ENCODE peak calls at places on chromosomes 12 and 14, in eight cellular contexts. One of them, this sample, is unnamed.

GRCh38 chr12:110501378-110501721 is 561 bp downstream of the VPS29 start:
- DNase-seq in RWPE2: peak; percentile 37
- DNase-seq in left lung: no peak
- DNase-seq in CD4-positive, alpha-beta memory T cell: no peak
- DNase-seq in heart right ventricle: no peak
- DNase-seq in CD8-positive, alpha-beta T cell: no peak
- DNase-seq in heart left ventricle: peak; percentile 21
- DNase-seq in stomach: peak; percentile 34
- DNase-seq in this sample: no peak

GRCh38 chr12:27936196-27936595 is 36.3 kb downstream of the PTHLH start:
- DNase-seq in left lung: no peak
- DNase-seq in stomach: no peak
- DNase-seq in heart left ventricle: no peak
- DNase-seq in CD8-positive, alpha-beta T cell: no peak
- DNase-seq in heart right ventricle: no peak
- DNase-seq in RWPE2: no peak
- DNase-seq in CD4-positive, alpha-beta memory T cell: no peak
- DNase-seq in this sample: no peak

GRCh38 chr12:90936230-90937005 is 18.6 kb downstream of the CCER1 start:
- DNase-seq in left lung: no peak
- DNase-seq in stomach: no peak
- DNase-seq in CD4-positive, alpha-beta memory T cell: no peak
- DNase-seq in RWPE2: no peak
- DNase-seq in CD8-positive, alpha-beta T cell: no peak
- DNase-seq in heart left ventricle: no peak
- DNase-seq in heart right ventricle: no peak
- DNase-seq in this sample: no peak

GRCh38 chr12:51941011-51941561 is 10.4 kb upstream of the ACVR1B start:
- DNase-seq in left lung: no peak
- DNase-seq in RWPE2: no peak
- DNase-seq in stomach: peak; percentile 7
- DNase-seq in CD4-positive, alpha-beta memory T cell: no peak
- DNase-seq in heart left ventricle: no peak
- DNase-seq in heart right ventricle: peak; percentile 30
- DNase-seq in CD8-positive, alpha-beta T cell: no peak
- DNase-seq in this sample: no peak

GRCh38 chr14:64684091-64684490 is 20.1 kb upstream of the PLEKHG3 start:
- DNase-seq in CD8-positive, alpha-beta T cell: no peak
- DNase-seq in RWPE2: no peak
- DNase-seq in CD4-positive, alpha-beta memory T cell: no peak
- DNase-seq in heart right ventricle: peak; percentile 69
- DNase-seq in heart left ventricle: peak; percentile 66
- DNase-seq in left lung: no peak
- DNase-seq in stomach: no peak
- DNase-seq in this sample: peak; percentile 78

GRCh38 chr14:80304125-80304766 is 92.9 kb upstream of the DIO2 start:
- DNase-seq in stomach: no peak
- DNase-seq in RWPE2: no peak
- DNase-seq in left lung: no peak
- DNase-seq in heart right ventricle: no peak
- DNase-seq in heart left ventricle: no peak
- DNase-seq in CD4-positive, alpha-beta memory T cell: no peak
- DNase-seq in CD8-positive, alpha-beta T cell: no peak
- DNase-seq in this sample: no peak

GRCh38 chr12:79415754-79416435 is 274.9 kb downstream of the PAWR start:
- DNase-seq in left lung: no peak
- DNase-seq in CD4-positive, alpha-beta memory T cell: no peak
- DNase-seq in stomach: peak; percentile 34
- DNase-seq in RWPE2: no peak
- DNase-seq in heart right ventricle: no peak
- DNase-seq in CD8-positive, alpha-beta T cell: no peak
- DNase-seq in heart left ventricle: no peak
- DNase-seq in this sample: no peak

GRCh38 chr14:34180428-34180827 is 229.6 kb upstream of the EGLN3 start:
- DNase-seq in heart right ventricle: no peak
- DNase-seq in left lung: no peak
- DNase-seq in CD4-positive, alpha-beta memory T cell: no peak
- DNase-seq in RWPE2: no peak
- DNase-seq in CD8-positive, alpha-beta T cell: no peak
- DNase-seq in heart left ventricle: no peak
- DNase-seq in stomach: no peak
- DNase-seq in this sample: no peak

GRCh38 chr12:89383235-89384049 is 31.1 kb upstream of the DUSP6 start:
- DNase-seq in left lung: no peak
- DNase-seq in RWPE2: no peak
- DNase-seq in heart left ventricle: no peak
- DNase-seq in CD8-positive, alpha-beta T cell: no peak
- DNase-seq in stomach: no peak
- DNase-seq in heart right ventricle: no peak
- DNase-seq in CD4-positive, alpha-beta memory T cell: no peak
- DNase-seq in this sample: no peak

GRCh38 chr12:65464930-65465329 is 186.4 kb downstream of the MSRB3 start:
- DNase-seq in stomach: no peak
- DNase-seq in left lung: no peak
- DNase-seq in heart left ventricle: no peak
- DNase-seq in heart right ventricle: no peak
- DNase-seq in CD4-positive, alpha-beta memory T cell: no peak
- DNase-seq in CD8-positive, alpha-beta T cell: no peak
- DNase-seq in RWPE2: no peak
- DNase-seq in this sample: no peak

GRCh38 chr12:28340261-28340660 is 150.0 kb downstream of the CCDC91 start:
- DNase-seq in stomach: no peak
- DNase-seq in CD8-positive, alpha-beta T cell: no peak
- DNase-seq in left lung: no peak
- DNase-seq in heart left ventricle: no peak
- DNase-seq in heart right ventricle: no peak
- DNase-seq in RWPE2: no peak
- DNase-seq in CD4-positive, alpha-beta memory T cell: no peak
- DNase-seq in this sample: no peak

GRCh38 chr12:44874981-44875416 is 1.1 kb downstream of the NELL2 start:
- DNase-seq in RWPE2: no peak
- DNase-seq in heart right ventricle: no peak
- DNase-seq in left lung: no peak
- DNase-seq in stomach: no peak
- DNase-seq in CD4-positive, alpha-beta memory T cell: peak; percentile 26
- DNase-seq in heart left ventricle: no peak
- DNase-seq in CD8-positive, alpha-beta T cell: peak; percentile 38
- DNase-seq in this sample: peak; percentile 41

GRCh38 chr12:117118838-117119591 is 19.8 kb upstream of the TESC start:
- DNase-seq in left lung: no peak
- DNase-seq in RWPE2: no peak
- DNase-seq in stomach: no peak
- DNase-seq in heart right ventricle: no peak
- DNase-seq in CD8-positive, alpha-beta T cell: no peak
- DNase-seq in CD4-positive, alpha-beta memory T cell: no peak
- DNase-seq in heart left ventricle: no peak
- DNase-seq in this sample: no peak

GRCh38 chr14:67881225-67881624 is 61.6 kb downstream of the RAD51B start:
- DNase-seq in CD4-positive, alpha-beta memory T cell: no peak
- DNase-seq in heart left ventricle: no peak
- DNase-seq in RWPE2: no peak
- DNase-seq in CD8-positive, alpha-beta T cell: peak; percentile 14
- DNase-seq in heart right ventricle: no peak
- DNase-seq in left lung: no peak
- DNase-seq in stomach: no peak
- DNase-seq in this sample: no peak

GRCh38 chr12:151579-151978 is 62.4 kb downstream of the SLC6A12 start:
- DNase-seq in stomach: no peak
- DNase-seq in CD4-positive, alpha-beta memory T cell: no peak
- DNase-seq in heart right ventricle: no peak
- DNase-seq in left lung: no peak
- DNase-seq in CD8-positive, alpha-beta T cell: no peak
- DNase-seq in RWPE2: no peak
- DNase-seq in heart left ventricle: no peak
- DNase-seq in this sample: no peak

GRCh38 chr14:51139221-51139681 is 44.3 kb upstream of the TRIM9 start:
- DNase-seq in left lung: no peak
- DNase-seq in RWPE2: no peak
- DNase-seq in CD4-positive, alpha-beta memory T cell: no peak
- DNase-seq in stomach: no peak
- DNase-seq in heart right ventricle: no peak
- DNase-seq in heart left ventricle: no peak
- DNase-seq in CD8-positive, alpha-beta T cell: no peak
- DNase-seq in this sample: no peak

GRCh38 chr12:117508468-117508867 is 147.0 kb upstream of the NOS1 start:
- DNase-seq in left lung: no peak
- DNase-seq in CD4-positive, alpha-beta memory T cell: no peak
- DNase-seq in heart right ventricle: no peak
- DNase-seq in RWPE2: no peak
- DNase-seq in heart left ventricle: no peak
- DNase-seq in stomach: no peak
- DNase-seq in CD8-positive, alpha-beta T cell: no peak
- DNase-seq in this sample: no peak

GRCh38 chr12:49806877-49807276 is 21.3 kb downstream of the NCKAP5L start:
- DNase-seq in heart right ventricle: no peak
- DNase-seq in stomach: no peak
- DNase-seq in left lung: no peak
- DNase-seq in CD8-positive, alpha-beta T cell: no peak
- DNase-seq in CD4-positive, alpha-beta memory T cell: no peak
- DNase-seq in RWPE2: no peak
- DNase-seq in heart left ventricle: no peak
- DNase-seq in this sample: no peak

GRCh38 chr12:109052415-109053323 is at the start of gene USP30:
- DNase-seq in heart left ventricle: peak; percentile 86
- DNase-seq in CD8-positive, alpha-beta T cell: peak; percentile 85
- DNase-seq in CD4-positive, alpha-beta memory T cell: peak; percentile 78
- DNase-seq in RWPE2: peak; percentile 73
- DNase-seq in heart right ventricle: peak; percentile 85
- DNase-seq in stomach: peak; percentile 88
- DNase-seq in left lung: peak; percentile 93
- DNase-seq in this sample: peak; percentile 78

GRCh38 chr12:104536841-104537240 is 80.1 kb downstream of the CHST11 start:
- DNase-seq in left lung: no peak
- DNase-seq in CD4-positive, alpha-beta memory T cell: no peak
- DNase-seq in CD8-positive, alpha-beta T cell: no peak
- DNase-seq in heart left ventricle: no peak
- DNase-seq in stomach: no peak
- DNase-seq in heart right ventricle: no peak
- DNase-seq in RWPE2: no peak
- DNase-seq in this sample: no peak

GRCh38 chr12:104534857-104535248 is 78.1 kb downstream of the CHST11 start:
- DNase-seq in stomach: no peak
- DNase-seq in CD8-positive, alpha-beta T cell: no peak
- DNase-seq in CD4-positive, alpha-beta memory T cell: no peak
- DNase-seq in RWPE2: no peak
- DNase-seq in heart left ventricle: no peak
- DNase-seq in heart right ventricle: no peak
- DNase-seq in left lung: no peak
- DNase-seq in this sample: no peak

GRCh38 chr12:104535383-104535782 is 78.6 kb downstream of the CHST11 start:
- DNase-seq in heart left ventricle: no peak
- DNase-seq in CD4-positive, alpha-beta memory T cell: no peak
- DNase-seq in CD8-positive, alpha-beta T cell: no peak
- DNase-seq in heart right ventricle: no peak
- DNase-seq in left lung: no peak
- DNase-seq in stomach: no peak
- DNase-seq in RWPE2: no peak
- DNase-seq in this sample: no peak

GRCh38 chr12:104533134-104533533 is 76.4 kb downstream of the CHST11 start:
- DNase-seq in RWPE2: no peak
- DNase-seq in heart right ventricle: no peak
- DNase-seq in CD4-positive, alpha-beta memory T cell: no peak
- DNase-seq in left lung: no peak
- DNase-seq in stomach: no peak
- DNase-seq in CD8-positive, alpha-beta T cell: no peak
- DNase-seq in heart left ventricle: no peak
- DNase-seq in this sample: no peak

DNA sequence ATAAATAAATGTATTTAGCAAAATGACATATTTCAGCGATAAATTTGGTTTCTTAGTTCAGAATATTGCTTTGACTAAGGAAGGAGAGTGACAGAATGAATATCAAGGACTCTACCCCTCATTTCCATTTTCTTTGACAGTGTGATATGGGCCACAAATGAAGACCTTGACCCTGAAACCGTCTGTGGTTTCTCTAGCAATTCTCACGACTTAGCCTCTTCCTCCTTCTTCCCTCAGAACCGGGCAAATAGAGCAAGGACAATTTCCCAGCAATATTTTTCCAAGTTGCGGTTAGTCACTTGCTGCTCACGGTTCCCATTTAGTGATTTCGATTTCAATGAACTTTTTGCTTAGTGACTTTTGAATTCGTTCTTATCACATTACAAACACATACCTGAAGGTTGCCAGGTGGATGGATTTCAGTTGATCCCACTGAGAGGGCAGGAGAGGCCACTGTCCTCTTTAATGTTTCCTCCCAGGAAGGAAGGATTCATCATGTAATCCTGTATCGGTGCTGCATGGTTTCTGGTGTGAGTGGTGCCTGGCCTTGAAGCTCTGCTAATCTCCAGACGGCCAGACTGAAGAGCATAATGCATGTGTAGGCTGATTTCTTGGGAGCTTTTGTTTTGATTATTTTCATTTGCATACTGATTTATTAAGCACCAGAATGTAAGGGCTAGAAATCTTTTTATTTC is 77.6 kb downstream of the CHST11 start:
- DNase-seq in heart right ventricle: no peak
- DNase-seq in RWPE2: no peak
- DNase-seq in CD8-positive, alpha-beta T cell: no peak
- DNase-seq in stomach: no peak
- DNase-seq in heart left ventricle: no peak
- DNase-seq in left lung: no peak
- DNase-seq in CD4-positive, alpha-beta memory T cell: no peak
- DNase-seq in this sample: no peak
- H3K27ac ChIP-seq in heart right ventricle: no peak overlapping the region
- H3K27ac ChIP-seq in RWPE2: no peak overlapping the region
- H3K27ac ChIP-seq in CD8-positive, alpha-beta T cell: no peak overlapping the region
- H3K27ac ChIP-seq in stomach: no peak overlapping the region
- H3K27ac ChIP-seq in heart left ventricle: no peak overlapping the region
- H3K27ac ChIP-seq in left lung: no peak overlapping the region
- H3K27ac ChIP-seq in CD4-positive, alpha-beta memory T cell: no peak overlapping the region
- H3K27ac ChIP-seq in this sample: no peak overlapping the region

GRCh38 chr12:76450690-76451089 is 102.5 kb upstream of the BBS10 start:
- DNase-seq in CD8-positive, alpha-beta T cell: no peak
- DNase-seq in heart right ventricle: no peak
- DNase-seq in left lung: no peak
- DNase-seq in RWPE2: no peak
- DNase-seq in heart left ventricle: no peak
- DNase-seq in stomach: no peak
- DNase-seq in CD4-positive, alpha-beta memory T cell: no peak
- DNase-seq in this sample: no peak
- H3K27ac ChIP-seq in CD8-positive, alpha-beta T cell: no peak overlapping the region
- H3K27ac ChIP-seq in heart right ventricle: no peak overlapping the region
- H3K27ac ChIP-seq in left lung: no peak overlapping the region
- H3K27ac ChIP-seq in RWPE2: peak overlapping the region; percentile 40
- H3K27ac ChIP-seq in heart left ventricle: no peak overlapping the region
- H3K27ac ChIP-seq in stomach: no peak overlapping the region
- H3K27ac ChIP-seq in CD4-positive, alpha-beta memory T cell: no peak overlapping the region
- H3K27ac ChIP-seq in this sample: no peak overlapping the region

GRCh38 chr12:93851245-93851665 is 174.1 kb downstream of the CRADD start:
- DNase-seq in CD4-positive, alpha-beta memory T cell: no peak
- DNase-seq in heart left ventricle: no peak
- DNase-seq in RWPE2: no peak
- DNase-seq in left lung: no peak
- DNase-seq in stomach: no peak
- DNase-seq in heart right ventricle: no peak
- DNase-seq in CD8-positive, alpha-beta T cell: peak; percentile 35
- DNase-seq in this sample: no peak
- H3K27ac ChIP-seq in CD4-positive, alpha-beta memory T cell: no peak overlapping the region
- H3K27ac ChIP-seq in heart left ventricle: no peak overlapping the region
- H3K27ac ChIP-seq in RWPE2: no peak overlapping the region
- H3K27ac ChIP-seq in left lung: no peak overlapping the region
- H3K27ac ChIP-seq in stomach: no peak overlapping the region
- H3K27ac ChIP-seq in heart right ventricle: no peak overlapping the region
- H3K27ac ChIP-seq in CD8-positive, alpha-beta T cell: no peak overlapping the region
- H3K27ac ChIP-seq in this sample: no peak overlapping the region

GRCh38 chr12:22628228-22628627 is 3.3 kb downstream of the ETNK1 start:
- DNase-seq in RWPE2: no peak
- DNase-seq in CD4-positive, alpha-beta memory T cell: no peak
- DNase-seq in heart left ventricle: no peak
- DNase-seq in CD8-positive, alpha-beta T cell: no peak
- DNase-seq in heart right ventricle: no peak
- DNase-seq in stomach: no peak
- DNase-seq in left lung: no peak
- DNase-seq in this sample: no peak
- H3K27ac ChIP-seq in RWPE2: no peak overlapping the region
- H3K27ac ChIP-seq in CD4-positive, alpha-beta memory T cell: no peak overlapping the region
- H3K27ac ChIP-seq in heart left ventricle: no peak overlapping the region
- H3K27ac ChIP-seq in CD8-positive, alpha-beta T cell: no peak overlapping the region
- H3K27ac ChIP-seq in heart right ventricle: no peak overlapping the region
- H3K27ac ChIP-seq in stomach: peak overlapping the region; percentile 97
- H3K27ac ChIP-seq in left lung: peak overlapping the region; percentile 34
- H3K27ac ChIP-seq in this sample: no peak overlapping the region

This sample was measured in pancreas.